ENCODE peak calls at places on chromosome 12, in ten cellular contexts. V is ACHN; M is NCI-H1436; D is choroid plexus epithelial cell; A is foreskin fibroblast; Z is cerebellum; U is activated CD4-positive, CD25-positive, alpha-beta regulatory T cell treated with anti-CD3 and anti-CD28 coated beads, Interleukin-2, amount 50 U/mL, for 16 hours; S is AG09319; F is activated T-cell treated with anti-CD3 and anti-CD28 coated beads, Interleukin-2, amount 50 U/mL, for 24 hours; E is hypothalamus. W is an unnamed sample.

GRCh38 chr12:51247523-51248206 is 9.0 kb downstream of the DAZAP2 start:
- DNase-seq in M (no peak), E (no peak), A (no peak), S (no peak), U (no peak), D (no peak), V (no peak), Z (no peak), F (no peak), W (no peak)

GRCh38 chr12:127271776-127272175 is 995.2 kb upstream of the TMEM132C start:
- DNase-seq in F (no peak), M (no peak), E (no peak), S (no peak), D (no peak), Z (no peak), V (no peak), U (no peak), A (no peak), W (no peak)

GRCh38 chr12:55642275-55643068 is 5.8 kb downstream of the OR10P1 start:
- DNase-seq in D (no peak), U (no peak), E (no peak), M (no peak), Z (no peak), F (no peak), S (no peak), V (no peak), A (no peak), W (no peak)

GRCh38 chr12:132726386-132726785 is 15.7 kb downstream of the PGAM5 start:
- DNase-seq in D (no peak), V (no peak), U (no peak), F (no peak), M (no peak), S (no peak), Z (no peak), A (no peak), E (no peak), W (no peak)

GRCh38 chr12:6230321-6231110 is 30.3 kb downstream of the CD9 start:
- DNase-seq in Z (peak), S (no peak), U (peak), F (peak), D (peak), A (peak), M (no peak), V (no peak), E (peak), W (peak)

GRCh38 chr12:49716546-49716945 is 9.3 kb upstream of the FMNL3 start:
- DNase-seq in U (no peak), S (no peak), Z (no peak), E (no peak), D (no peak), V (no peak), A (no peak), M (no peak), F (no peak), W (no peak)

GRCh38 chr12:19006626-19007025 is 122.9 kb upstream of the PLEKHA5 start:
- DNase-seq in A (no peak), F (no peak), M (no peak), S (no peak), E (no peak), V (no peak), U (no peak), Z (no peak), D (no peak), W (no peak)

GRCh38 chr12:20011200-20011599 is 357.1 kb upstream of the PDE3A start:
- DNase-seq in M (no peak), D (peak), E (no peak), U (no peak), Z (peak), V (no peak), S (no peak), A (no peak), F (no peak), W (no peak)